ENCODE peak calls at places on chromosomes 1 and 21, in five cellular contexts. One of them, this sample, is unnamed.

GRCh38 chr1:64745181-64745985 is 508 bp downstream of the RAVER2 start:
- DNase-seq in T-helper 2 cell: no peak
- DNase-seq in C1 segment of cervical spinal cord: peak; percentile 18
- DNase-seq in ELR: peak; percentile 48
- DNase-seq in NCI-H2029: peak; percentile 57
- DNase-seq in this sample: no peak

GRCh38 chr1:213605732-213606131 is 382.0 kb upstream of the PROX1 start:
- DNase-seq in T-helper 2 cell: no peak
- DNase-seq in C1 segment of cervical spinal cord: no peak
- DNase-seq in ELR: no peak
- DNase-seq in NCI-H2029: no peak
- DNase-seq in this sample: no peak

GRCh38 chr1:165898837-165899236 is 71.4 kb downstream of the UCK2 start:
- DNase-seq in T-helper 2 cell: no peak
- DNase-seq in C1 segment of cervical spinal cord: no peak
- DNase-seq in ELR: peak; percentile 99
- DNase-seq in NCI-H2029: no peak
- DNase-seq in this sample: peak; percentile 71

GRCh38 chr1:54814148-54814498 is 13.0 kb upstream of the TTC22 start:
- DNase-seq in T-helper 2 cell: no peak
- DNase-seq in C1 segment of cervical spinal cord: no peak
- DNase-seq in ELR: no peak
- DNase-seq in NCI-H2029: no peak
- DNase-seq in this sample: no peak

GRCh38 chr1:168485048-168485447 is 58.7 kb downstream of the XCL2 start:
- DNase-seq in T-helper 2 cell: no peak
- DNase-seq in C1 segment of cervical spinal cord: no peak
- DNase-seq in ELR: no peak
- DNase-seq in NCI-H2029: no peak
- DNase-seq in this sample: no peak

GRCh38 chr21:39863111-39863510 is 4.1 kb upstream of the PCP4 start:
- DNase-seq in T-helper 2 cell: no peak
- DNase-seq in C1 segment of cervical spinal cord: no peak
- DNase-seq in ELR: no peak
- DNase-seq in NCI-H2029: peak; percentile 90
- DNase-seq in this sample: no peak

GRCh38 chr21:45735259-45736000 is 91.9 kb downstream of the PCBP3 start:
- DNase-seq in T-helper 2 cell: no peak
- DNase-seq in C1 segment of cervical spinal cord: no peak
- DNase-seq in ELR: no peak
- DNase-seq in NCI-H2029: no peak
- DNase-seq in this sample: no peak

GRCh38 chr1:16886860-16887605 is 8.7 kb upstream of the RNU1-2 start:
- DNase-seq in T-helper 2 cell: no peak
- DNase-seq in C1 segment of cervical spinal cord: no peak
- DNase-seq in ELR: no peak
- DNase-seq in NCI-H2029: no peak
- DNase-seq in this sample: no peak

GRCh38 chr1:228095161-228095560 is 8.0 kb downstream of the C1orf35 start:
- DNase-seq in T-helper 2 cell: no peak
- DNase-seq in C1 segment of cervical spinal cord: no peak
- DNase-seq in ELR: no peak
- DNase-seq in NCI-H2029: no peak
- DNase-seq in this sample: no peak

GRCh38 chr1:24557711-24558121 is 1.8 kb downstream of the NCMAP start:
- DNase-seq in T-helper 2 cell: no peak
- DNase-seq in C1 segment of cervical spinal cord: no peak
- DNase-seq in ELR: no peak
- DNase-seq in NCI-H2029: no peak
- DNase-seq in this sample: no peak

GRCh38 chr1:220431840-220432239 is 96.1 kb upstream of the MARK1 start:
- DNase-seq in T-helper 2 cell: no peak
- DNase-seq in C1 segment of cervical spinal cord: no peak
- DNase-seq in ELR: no peak
- DNase-seq in NCI-H2029: peak; percentile 51
- DNase-seq in this sample: no peak

GRCh38 chr1:198519639-198520501 is 20.6 kb downstream of the ATP6V1G3 start:
- DNase-seq in T-helper 2 cell: no peak
- DNase-seq in C1 segment of cervical spinal cord: no peak
- DNase-seq in ELR: no peak
- DNase-seq in NCI-H2029: no peak
- DNase-seq in this sample: no peak

GRCh38 chr21:44947930-44948331 is 8.1 kb downstream of the SLX9 start:
- DNase-seq in T-helper 2 cell: no peak
- DNase-seq in C1 segment of cervical spinal cord: no peak
- DNase-seq in ELR: no peak
- DNase-seq in NCI-H2029: no peak
- DNase-seq in this sample: no peak

GRCh38 chr21:29201186-29201585 is 70.7 kb downstream of the MAP3K7CL start:
- DNase-seq in T-helper 2 cell: no peak
- DNase-seq in C1 segment of cervical spinal cord: no peak
- DNase-seq in ELR: no peak
- DNase-seq in NCI-H2029: no peak
- DNase-seq in this sample: no peak

GRCh38 chr1:227894831-227895451 is 52.8 kb downstream of the WNT9A start:
- DNase-seq in T-helper 2 cell: no peak
- DNase-seq in C1 segment of cervical spinal cord: no peak
- DNase-seq in ELR: no peak
- DNase-seq in NCI-H2029: no peak
- DNase-seq in this sample: no peak

GRCh38 chr1:19665456-19666138 is 922 bp downstream of the HTR6 start:
- DNase-seq in T-helper 2 cell: no peak
- DNase-seq in C1 segment of cervical spinal cord: no peak
- DNase-seq in ELR: no peak
- DNase-seq in NCI-H2029: no peak
- DNase-seq in this sample: no peak

GRCh38 chr1:5067251-5067650 is 412.8 kb downstream of the AJAP1 start:
- DNase-seq in T-helper 2 cell: no peak
- DNase-seq in C1 segment of cervical spinal cord: no peak
- DNase-seq in ELR: no peak
- DNase-seq in NCI-H2029: peak; percentile 41
- DNase-seq in this sample: no peak

GRCh38 chr1:45566722-45567121 is 16.1 kb downstream of the AKR1A1 start:
- DNase-seq in T-helper 2 cell: no peak
- DNase-seq in C1 segment of cervical spinal cord: no peak
- DNase-seq in ELR: no peak
- DNase-seq in NCI-H2029: no peak
- DNase-seq in this sample: no peak

GRCh38 chr1:43671193-43671592 is 21.2 kb downstream of the KDM4A start:
- DNase-seq in T-helper 2 cell: no peak
- DNase-seq in C1 segment of cervical spinal cord: no peak
- DNase-seq in ELR: no peak
- DNase-seq in NCI-H2029: no peak
- DNase-seq in this sample: no peak

GRCh38 chr1:21966247-21967000 is 10.4 kb upstream of the CELA3B start:
- DNase-seq in T-helper 2 cell: no peak
- DNase-seq in C1 segment of cervical spinal cord: no peak
- DNase-seq in ELR: peak; percentile 83
- DNase-seq in NCI-H2029: no peak
- DNase-seq in this sample: no peak

GRCh38 chr1:231407537-231408396 is 14.3 kb downstream of the EGLN1 start:
- DNase-seq in T-helper 2 cell: no peak
- DNase-seq in C1 segment of cervical spinal cord: no peak
- DNase-seq in ELR: peak; percentile 63
- DNase-seq in NCI-H2029: no peak
- DNase-seq in this sample: no peak

GRCh38 chr1:197774691-197775281 is 494 bp downstream of the DENND1B start:
- DNase-seq in T-helper 2 cell: no peak
- DNase-seq in C1 segment of cervical spinal cord: peak; percentile 30
- DNase-seq in ELR: peak; percentile 81
- DNase-seq in NCI-H2029: no peak
- DNase-seq in this sample: no peak

This sample was measured in thoracic aorta.